ENCODE peak calls at places on chromosomes 6 and 20, in four cellular contexts. K, C, Z and A are unnamed samples.

GRCh38 chr6:160085713-160086505 is 35.7 kb upstream of the SLC22A1 start:
- DNase-seq in C (no peak), Z (no peak), K (peak), A (no peak)

GRCh38 chr6:46452312-46452917 is 38.8 kb downstream of the RCAN2 start:
- DNase-seq in Z (no peak), C (no peak), K (no peak), A (no peak)

GRCh38 chr20:17749979-17750721 is 50.4 kb downstream of the BANF2 start:
- DNase-seq in C (peak), K (peak), Z (peak), A (no peak)

GRCh38 chr20:47876348-47877056 is 91.2 kb upstream of the SULF2 start:
- DNase-seq in K (no peak), Z (no peak), C (no peak), A (no peak)

GRCh38 chr20:17626217-17627007 is 55.6 kb downstream of the RRBP1 start:
- DNase-seq in Z (peak), C (no peak), K (peak), A (peak)

GRCh38 chr20:50279988-50280850 is 89.6 kb downstream of the CEBPB start:
- DNase-seq in K (peak), C (no peak), Z (no peak), A (no peak)

GRCh38 chr20:48339147-48339985 is 488.4 kb downstream of the PREX1 start:
- DNase-seq in Z (no peak), C (peak), K (no peak), A (peak)

GRCh38 chr6:36493859-36494258 is 51.1 kb downstream of the KCTD20 start:
- DNase-seq in K (no peak), Z (no peak), C (no peak), A (no peak)

GRCh38 chr6:36350082-36350481 is 13.4 kb upstream of the BNIP5 start:
- DNase-seq in Z (peak), K (no peak), C (no peak), A (no peak)

GRCh38 chr20:43925786-43926185 is 11.1 kb downstream of the TOX2 start:
- DNase-seq in K (no peak), Z (peak), C (peak), A (peak)

GRCh38 chr6:81214414-81215091 is 537.9 kb downstream of the TENT5A start:
- DNase-seq in Z (peak), C (no peak), K (peak), A (no peak)

GRCh38 chr6:146896062-146896813 is 297.5 kb downstream of the ADGB start:
- DNase-seq in Z (no peak), K (no peak), C (no peak), A (no peak)

DNA sequence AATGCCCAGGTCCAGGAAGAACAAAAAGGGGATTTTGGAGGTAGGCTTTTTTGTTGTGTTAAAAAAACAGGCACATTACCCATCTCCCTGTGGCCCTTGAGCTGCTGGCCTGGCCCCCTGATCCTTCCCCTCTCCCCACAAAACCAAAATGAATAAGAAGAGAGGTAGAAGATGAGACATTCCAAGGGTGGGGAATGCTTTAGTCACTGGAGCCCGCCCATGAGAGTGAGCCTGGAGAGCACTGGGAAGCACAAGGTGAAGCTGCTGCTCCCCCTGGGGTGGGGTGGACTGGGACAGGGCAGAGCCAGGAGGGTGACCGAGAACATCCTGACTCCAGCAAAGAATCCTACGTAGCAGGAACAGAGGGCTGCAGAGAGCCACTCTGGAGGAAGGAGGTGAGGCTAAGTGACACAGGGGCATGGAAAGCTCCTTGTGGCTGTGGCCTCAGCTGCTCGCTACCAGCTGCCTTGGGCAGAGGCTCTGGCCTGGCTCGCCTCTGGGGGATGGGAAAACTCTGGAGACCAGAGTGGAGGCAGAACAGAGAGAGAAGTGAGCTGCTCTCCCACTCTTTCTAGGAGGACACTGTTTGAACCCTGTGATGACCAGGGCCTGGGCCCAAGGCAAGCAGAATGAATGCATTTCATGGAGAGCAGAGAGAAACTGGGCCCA is 48.3 kb downstream of the AKAP7 start:
- DNase-seq in Z (no peak), C (no peak), K (no peak), A (no peak)
- H3K27ac ChIP-seq in Z (no peak), C (no peak), K (no peak), A (no peak)

DNA sequence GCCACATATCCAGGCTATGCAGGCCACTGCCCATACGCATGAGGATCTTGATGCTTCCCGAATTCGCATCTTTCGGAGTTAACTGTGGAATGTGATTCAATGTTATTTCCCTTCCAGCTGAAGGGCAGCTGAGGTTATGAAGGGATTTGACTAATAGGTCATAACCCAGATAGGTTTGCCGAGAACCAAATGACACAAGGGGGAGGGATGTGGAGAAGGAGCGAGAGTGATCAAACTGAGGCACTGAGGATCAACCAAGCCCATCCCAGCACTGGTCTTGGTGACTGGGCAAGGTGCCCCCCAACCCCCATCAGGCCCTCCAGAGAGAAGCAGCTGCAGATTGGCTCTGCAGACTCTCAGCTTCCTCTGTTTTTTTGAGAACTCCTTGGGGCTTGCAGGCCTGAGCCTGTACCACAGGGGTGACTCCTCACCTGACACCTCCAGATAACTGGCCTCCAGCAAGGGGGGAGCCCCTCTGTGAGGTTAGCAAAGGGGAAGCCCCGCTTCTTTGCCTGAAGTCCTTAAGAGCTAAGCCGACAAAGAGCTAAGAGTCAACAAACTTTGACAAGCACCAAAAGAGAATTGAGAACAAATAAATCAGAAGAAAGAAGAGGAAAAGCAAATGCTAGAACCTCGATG is 185.9 kb downstream of the PDE7B start:
- DNase-seq in Z (no peak), K (no peak), C (peak), A (no peak)
- H3K4me3 ChIP-seq in Z (no peak), K (peak), C (peak), A (peak)

DNA sequence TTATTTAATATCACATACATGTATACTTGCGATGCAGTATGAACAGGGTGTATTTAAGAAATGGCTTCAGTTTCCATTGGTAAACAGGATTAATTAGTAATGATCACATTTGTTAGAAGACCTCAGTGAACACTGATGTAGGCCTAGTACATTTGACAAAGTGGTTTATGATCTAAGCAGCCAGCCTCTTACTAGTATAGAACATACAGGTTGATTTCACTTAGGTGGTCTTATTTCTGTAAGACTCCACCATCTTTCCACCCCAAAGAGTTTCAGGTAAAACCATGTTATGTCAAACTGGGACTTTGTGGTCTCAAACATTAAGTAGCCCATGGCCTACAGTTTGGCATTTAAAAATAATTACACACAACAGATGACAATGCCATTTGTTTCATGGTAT is 20.2 kb upstream of the MRPS10 start:
- DNase-seq in Z (no peak), K (no peak), C (no peak), A (no peak)
- H3K27ac ChIP-seq in Z (no peak), K (no peak), C (no peak), A (no peak)

GRCh38 chr6:39896701-39897100 is 37.6 kb downstream of the MOCS1 start:
- DNase-seq in K (no peak), Z (no peak), C (no peak), A (no peak)

GRCh38 chr6:39899540-39900295 is 34.5 kb downstream of the MOCS1 start:
- DNase-seq in C (peak), K (peak), Z (no peak), A (no peak)

GRCh38 chr6:39901116-39901655 is 33.1 kb downstream of the MOCS1 start:
- DNase-seq in Z (no peak), C (no peak), K (peak), A (no peak)

GRCh38 chr6:39898625-39899024 is 35.6 kb downstream of the MOCS1 start:
- DNase-seq in K (no peak), C (no peak), Z (no peak), A (no peak)

DNA sequence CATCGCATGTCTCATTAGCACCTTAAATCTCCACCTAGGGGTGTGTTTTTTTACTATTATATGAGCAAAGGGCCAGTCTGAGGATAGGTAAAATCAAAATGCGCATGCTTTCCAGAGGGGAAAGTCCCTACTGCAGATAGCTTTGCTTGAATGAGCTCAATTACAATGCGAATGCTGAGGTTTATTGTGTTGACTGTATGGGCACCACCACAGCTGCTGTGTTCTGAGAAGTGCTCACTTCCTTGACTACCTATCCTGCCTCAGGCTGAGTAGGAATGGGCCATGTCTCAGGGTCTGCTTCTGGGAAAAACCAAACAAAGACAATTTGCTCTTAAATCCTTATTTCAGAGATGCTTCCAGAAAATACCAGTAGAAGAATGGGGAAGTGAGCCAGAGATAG is 36.6 kb downstream of the MOCS1 start:
- DNase-seq in K (no peak), Z (no peak), C (no peak), A (no peak)
- H3K4me3 ChIP-seq in K (no peak), Z (no peak), C (no peak), A (no peak)

GRCh38 chr20:23212482-23212881 is 126.4 kb upstream of the CD93 start:
- DNase-seq in K (no peak), Z (no peak), C (no peak), A (no peak)

GRCh38 chr20:23212011-23212410 is 125.9 kb upstream of the CD93 start:
- DNase-seq in Z (no peak), C (no peak), K (no peak), A (no peak)

GRCh38 chr20:23207826-23208555 is 121.9 kb upstream of the CD93 start:
- DNase-seq in Z (no peak), C (no peak), K (no peak), A (no peak)

GRCh38 chr20:23214903-23215302 is 128.8 kb upstream of the CD93 start:
- DNase-seq in K (no peak), Z (no peak), C (peak), A (no peak)

GRCh38 chr20:23211164-23211563 is 125.0 kb upstream of the CD93 start:
- DNase-seq in Z (no peak), K (no peak), C (no peak), A (no peak)
- H3K27ac ChIP-seq in Z (no peak), K (no peak), C (no peak), A (no peak)

GRCh38 chr20:58843128-58843556 is 7.6 kb downstream of the GNAS-AS1 start:
- DNase-seq in K (no peak), C (no peak), Z (no peak), A (no peak)
- H3K4me3 ChIP-seq in K (no peak), C (no peak), Z (no peak), A (no peak)

GRCh38 chr20:9977629-9978028 is 57.2 kb upstream of the ANKEF1 start:
- DNase-seq in K (no peak), C (no peak), Z (no peak), A (no peak)
- H3K27ac ChIP-seq in K (no peak), C (no peak), Z (no peak), A (no peak)

GRCh38 chr6:137863126-137863996 is 3.7 kb upstream of the TNFAIP3 start:
- DNase-seq in K (no peak), C (peak), Z (no peak), A (no peak)
- H3K4me3 ChIP-seq in K (no peak), C (no peak), Z (no peak), A (no peak)

GRCh38 chr20:25750765-25751696 is 54.4 kb upstream of the ZNF337 start:
- DNase-seq in Z (peak), K (peak), C (peak), A (peak)
- H3K27ac ChIP-seq in Z (no peak), K (no peak), C (no peak), A (peak)